ENCODE peak calls at places on chromosomes 12 and 14, in eight cellular contexts. P is aorta, Y is GM18507, I is NCI-H1417, U is ovary, Q is GM20000, J is neuronal stem cell, O is NCI-H1092 treated with DMSO at 0.1 percent for 48 hours. E is an unnamed sample.

GRCh38 chr14:32939254-32940065 is 781 bp downstream of the NPAS3 start:
- DNase-seq in Q (peak), U (peak), Y (no peak), J (peak), P (peak), O (peak), I (peak), E (peak)

GRCh38 chr12:6253278-6253677 is 53.1 kb downstream of the CD9 start:
- DNase-seq in P (no peak), J (no peak), U (no peak), Y (no peak), O (no peak), I (no peak), Q (no peak), E (no peak)

GRCh38 chr12:119409043-119409442 is 74.5 kb downstream of the CCDC60 start:
- DNase-seq in U (no peak), P (no peak), Y (no peak), O (no peak), Q (no peak), J (no peak), I (no peak), E (no peak)

GRCh38 chr14:53526190-53526589 is 373.1 kb upstream of the DDHD1 start:
- DNase-seq in U (no peak), Q (no peak), Y (no peak), O (no peak), I (no peak), P (no peak), J (no peak), E (no peak)

GRCh38 chr12:130770413-130771028 is 54.4 kb upstream of the RIMBP2 start:
- DNase-seq in O (no peak), Q (no peak), P (no peak), Y (no peak), J (no peak), I (no peak), U (no peak), E (no peak)

GRCh38 chr14:35331605-35332516 is 39.7 kb downstream of the PSMA6 start:
- DNase-seq in U (peak), I (no peak), P (no peak), Q (peak), O (no peak), Y (no peak), J (no peak), E (no peak)

GRCh38 chr14:39673141-39674133 is 241.2 kb upstream of the FBXO33 start:
- DNase-seq in J (no peak), U (no peak), I (no peak), O (no peak), Q (no peak), P (no peak), Y (no peak), E (peak)

GRCh38 chr12:124021025-124021406 is 48.0 kb downstream of the ZNF664 start:
- DNase-seq in J (no peak), U (no peak), I (no peak), P (no peak), O (no peak), Q (no peak), Y (no peak), E (no peak)

GRCh38 chr12:19121449-19122018 is 8.0 kb upstream of the PLEKHA5 start:
- DNase-seq in P (no peak), U (no peak), Y (no peak), O (no peak), J (no peak), Q (no peak), I (no peak), E (no peak)

GRCh38 chr14:91327201-91327600 is 82.7 kb upstream of the GPR68 start:
- DNase-seq in U (no peak), Q (no peak), J (no peak), I (no peak), Y (no peak), O (no peak), P (peak), E (no peak)

GRCh38 chr14:38867561-38868150 is 235.4 kb downstream of the SEC23A start:
- DNase-seq in J (peak), Q (peak), P (no peak), I (peak), Y (peak), O (peak), U (peak), E (peak)

GRCh38 chr14:41785696-41786095 is 179.0 kb downstream of the LRFN5 start:
- DNase-seq in Y (no peak), J (peak), Q (no peak), I (no peak), O (peak), P (no peak), U (no peak), E (no peak)

GRCh38 chr12:10740182-10740581 is 17.1 kb upstream of the YBX3 start:
- DNase-seq in P (no peak), J (no peak), O (no peak), U (no peak), Q (no peak), Y (no peak), I (no peak), E (no peak)

GRCh38 chr12:1630827-1631591 is 2.0 kb downstream of the WNT5B start:
- DNase-seq in P (no peak), U (peak), Y (no peak), O (no peak), J (no peak), Q (no peak), I (no peak), E (no peak)

GRCh38 chr12:131060011-131060703 is 106.5 kb downstream of the ADGRD1 start:
- DNase-seq in Y (no peak), U (no peak), Q (no peak), I (no peak), P (peak), O (no peak), J (no peak), E (no peak)

E was measured in putamen.